ENCODE peak calls at places on chromosomes 3 and 15, in five cellular contexts. T is HS-27A; E is GM06990; I is stimulated activated CD4-positive, alpha-beta T cell treated with anti-CD3 and anti-CD28 coated beads, TNF-alpha, amount 100 ng/mL, for 48 hours; D is left cardiac atrium. K is an unnamed sample.

GRCh38 chr3:123044981-123045763 is 17.6 kb upstream of the SEMA5B start:
- DNase-seq in T (no peak), E (no peak), I (no peak), D (no peak), K (no peak)

GRCh38 chr3:116029286-116029685 is 406.0 kb downstream of the GAP43 start:
- DNase-seq in E (no peak), T (no peak), I (no peak), D (no peak), K (no peak)

GRCh38 chr15:53384417-53384816 is 375.0 kb downstream of the WDR72 start:
- DNase-seq in I (no peak), D (no peak), E (no peak), T (no peak), K (no peak)

GRCh38 chr3:115239717-115240116 is 92.6 kb upstream of the ZBTB20 start:
- DNase-seq in I (no peak), T (peak), E (no peak), D (peak), K (peak)

GRCh38 chr15:63504979-63505841 is 817 bp downstream of the USP3 start:
- DNase-seq in D (peak), E (peak), I (no peak), T (no peak), K (peak)

GRCh38 chr3:114496021-114496434 is 202.2 kb downstream of the TIGIT start:
- DNase-seq in D (peak), I (no peak), T (peak), E (no peak), K (no peak)

GRCh38 chr3:100482181-100482580 is 10.2 kb upstream of the TMEM45A start:
- DNase-seq in D (no peak), E (no peak), T (no peak), I (no peak), K (no peak)

GRCh38 chr15:86016750-86017149 is 62.9 kb upstream of the AGBL1 start:
- DNase-seq in T (peak), D (no peak), I (no peak), E (no peak), K (no peak)

GRCh38 chr3:2343031-2343682 is 244.5 kb downstream of the CNTN4 start:
- DNase-seq in T (no peak), I (no peak), E (no peak), D (no peak), K (no peak)

K was measured in sciatic nerve.